ENCODE peak calls at places on chromosomes 3 and 15, in four cellular contexts. One of them, this sample, is unnamed.

GRCh38 chr3:143331336-143331735 is 211.8 kb downstream of the CHST2 start:
- DNase-seq in EL: peak; percentile 5
- DNase-seq in LoVo: no peak
- DNase-seq in AG09319: no peak
- DNase-seq in this sample: no peak

GRCh38 chr3:186217820-186218164 is 108.9 kb upstream of the ETV5 start:
- DNase-seq in AG09319: no peak
- DNase-seq in EL: no peak
- DNase-seq in LoVo: peak; percentile 13
- DNase-seq in this sample: peak; percentile 48

GRCh38 chr15:74815121-74815933 is 2.7 kb downstream of the LMAN1L start:
- DNase-seq in LoVo: no peak
- DNase-seq in AG09319: no peak
- DNase-seq in EL: no peak
- DNase-seq in this sample: no peak

GRCh38 chr3:148229107-148229506 is 468.6 kb upstream of the AGTR1 start:
- DNase-seq in LoVo: no peak
- DNase-seq in EL: no peak
- DNase-seq in AG09319: no peak
- DNase-seq in this sample: no peak

GRCh38 chr3:127903596-127903995 is 11.4 kb upstream of the KBTBD12 start:
- DNase-seq in AG09319: no peak
- DNase-seq in EL: no peak
- DNase-seq in LoVo: no peak
- DNase-seq in this sample: no peak

GRCh38 chr3:41933154-41933676 is 28.7 kb downstream of the ULK4 start:
- DNase-seq in EL: peak; percentile 85
- DNase-seq in LoVo: peak; percentile 32
- DNase-seq in AG09319: peak; percentile 47
- DNase-seq in this sample: no peak

GRCh38 chr3:146532406-146532805 is 12.0 kb downstream of the PLSCR1 start:
- DNase-seq in LoVo: no peak
- DNase-seq in EL: no peak
- DNase-seq in AG09319: no peak
- DNase-seq in this sample: no peak

GRCh38 chr3:13582366-13583250 is 33.7 kb downstream of the FBLN2 start:
- DNase-seq in EL: no peak
- DNase-seq in LoVo: no peak
- DNase-seq in AG09319: no peak
- DNase-seq in this sample: no peak

GRCh38 chr3:46087871-46088270 is 60.6 kb upstream of the XCR1 start:
- DNase-seq in LoVo: no peak
- DNase-seq in EL: peak; percentile 42
- DNase-seq in AG09319: no peak
- DNase-seq in this sample: no peak

GRCh38 chr3:74523811-74524210 is 90.6 kb downstream of the CNTN3 start:
- DNase-seq in EL: no peak
- DNase-seq in LoVo: no peak
- DNase-seq in AG09319: no peak
- DNase-seq in this sample: peak; percentile 44

GRCh38 chr3:61357902-61358301 is 106.7 kb upstream of the FHIT start:
- DNase-seq in LoVo: no peak
- DNase-seq in AG09319: no peak
- DNase-seq in EL: no peak
- DNase-seq in this sample: no peak

GRCh38 chr3:23078735-23079134 is 124.4 kb upstream of the UBE2E2 start:
- DNase-seq in AG09319: no peak
- DNase-seq in LoVo: no peak
- DNase-seq in EL: no peak
- DNase-seq in this sample: no peak

GRCh38 chr15:69607101-69607500 is 154.5 kb downstream of the RPLP1 start:
- DNase-seq in LoVo: no peak
- DNase-seq in AG09319: no peak
- DNase-seq in EL: peak; percentile 23
- DNase-seq in this sample: no peak

GRCh38 chr3:173618148-173618547 is 220.6 kb downstream of the NLGN1 start:
- DNase-seq in EL: no peak
- DNase-seq in LoVo: no peak
- DNase-seq in AG09319: no peak
- DNase-seq in this sample: no peak

GRCh38 chr3:81242871-81243270 is 518.6 kb downstream of the GBE1 start:
- DNase-seq in AG09319: no peak
- DNase-seq in LoVo: peak; percentile 7
- DNase-seq in EL: peak; percentile 21
- DNase-seq in this sample: peak; percentile 20

GRCh38 chr3:55904716-55905115 is 417.6 kb upstream of the WNT5A start:
- DNase-seq in AG09319: no peak
- DNase-seq in EL: no peak
- DNase-seq in LoVo: no peak
- DNase-seq in this sample: peak; percentile 13

GRCh38 chr15:96285715-96286367 is 44.7 kb upstream of the NR2F2 start:
- DNase-seq in AG09319: no peak
- DNase-seq in EL: no peak
- DNase-seq in LoVo: no peak
- DNase-seq in this sample: peak; percentile 24

GRCh38 chr3:46946856-46947544 is 29.5 kb downstream of the CCDC12 start:
- DNase-seq in EL: peak; percentile 83
- DNase-seq in AG09319: no peak
- DNase-seq in LoVo: peak; percentile 61
- DNase-seq in this sample: peak; percentile 80

GRCh38 chr3:153439780-153440179 is 277.8 kb downstream of the RAP2B start:
- DNase-seq in AG09319: no peak
- DNase-seq in LoVo: no peak
- DNase-seq in EL: no peak
- DNase-seq in this sample: no peak

GRCh38 chr3:46574881-46575576 is 8.9 kb upstream of the LRRC2 start:
- DNase-seq in LoVo: no peak
- DNase-seq in AG09319: no peak
- DNase-seq in EL: no peak
- DNase-seq in this sample: no peak

GRCh38 chr3:117793684-117794304 is 1084.2 kb downstream of the TUSC7 start:
- DNase-seq in EL: no peak
- DNase-seq in AG09319: no peak
- DNase-seq in LoVo: no peak
- DNase-seq in this sample: no peak

GRCh38 chr3:120567370-120568197 is 28.6 kb upstream of the NDUFB4 start:
- DNase-seq in EL: peak; percentile 58
- DNase-seq in LoVo: no peak
- DNase-seq in AG09319: no peak
- DNase-seq in this sample: peak; percentile 47

GRCh38 chr15:89982315-89983055 is 18.6 kb upstream of the ZNF710 start:
- DNase-seq in LoVo: no peak
- DNase-seq in EL: no peak
- DNase-seq in AG09319: no peak
- DNase-seq in this sample: no peak

GRCh38 chr3:63413523-63413922 is 135.4 kb downstream of the SYNPR start:
- DNase-seq in AG09319: no peak
- DNase-seq in LoVo: no peak
- DNase-seq in EL: no peak
- DNase-seq in this sample: no peak

GRCh38 chr15:40365016-40365415 is 7.0 kb downstream of the DISP2 start:
- DNase-seq in AG09319: no peak
- DNase-seq in EL: no peak
- DNase-seq in LoVo: no peak
- DNase-seq in this sample: no peak

GRCh38 chr3:136151219-136151618 is 44.9 kb downstream of the MSL2 start:
- DNase-seq in LoVo: no peak
- DNase-seq in EL: no peak
- DNase-seq in AG09319: no peak
- DNase-seq in this sample: no peak

GRCh38 chr3:45343947-45344346 is 44.4 kb upstream of the LARS2 start:
- DNase-seq in EL: peak; percentile 16
- DNase-seq in AG09319: no peak
- DNase-seq in LoVo: no peak
- DNase-seq in this sample: no peak

GRCh38 chr3:194300392-194300758 is 50.8 kb downstream of the CPN2 start:
- DNase-seq in EL: no peak
- DNase-seq in LoVo: no peak
- DNase-seq in AG09319: no peak
- DNase-seq in this sample: peak; percentile 85

GRCh38 chr3:164918915-164919314 is 159.4 kb downstream of the SI start:
- DNase-seq in AG09319: no peak
- DNase-seq in EL: no peak
- DNase-seq in LoVo: no peak
- DNase-seq in this sample: no peak

GRCh38 chr3:54866221-54866620 is 61.6 kb downstream of the LRTM1 start:
- DNase-seq in EL: no peak
- DNase-seq in LoVo: no peak
- DNase-seq in AG09319: no peak
- DNase-seq in this sample: no peak

GRCh38 chr3:81462921-81463320 is 298.5 kb downstream of the GBE1 start:
- DNase-seq in EL: no peak
- DNase-seq in AG09319: no peak
- DNase-seq in LoVo: no peak
- DNase-seq in this sample: no peak

GRCh38 chr3:188246905-188247304 is 92.9 kb downstream of the LPP start:
- DNase-seq in EL: no peak
- DNase-seq in AG09319: no peak
- DNase-seq in LoVo: no peak
- DNase-seq in this sample: no peak

GRCh38 chr15:23003736-23004135 is 23.6 kb upstream of the CYFIP1 start:
- DNase-seq in EL: no peak
- DNase-seq in AG09319: no peak
- DNase-seq in LoVo: no peak
- DNase-seq in this sample: no peak

GRCh38 chr3:25594007-25594502 is 70.7 kb downstream of the TOP2B start:
- DNase-seq in LoVo: peak; percentile 5
- DNase-seq in EL: peak; percentile 74
- DNase-seq in AG09319: peak; percentile 66
- DNase-seq in this sample: peak; percentile 67

GRCh38 chr15:68298882-68299381 is 21.4 kb downstream of the FEM1B start:
- DNase-seq in LoVo: peak; percentile 15
- DNase-seq in AG09319: no peak
- DNase-seq in EL: peak; percentile 44
- DNase-seq in this sample: no peak